ENCODE peak calls at places on chromosomes 6 and 20, in five cellular contexts. One of them, this sample, is unnamed.
A peak's percentile ranks its signal among the peaks of the same experiment; 100 is the strongest.

GRCh38 chr6:56043076-56043475 is 167.7 kb upstream of the BMP5 start:
- DNase-seq in OCI-LY7: no peak
- DNase-seq in lower lobe of right lung: no peak
- DNase-seq in K562: no peak
- DNase-seq in hepatocyte: no peak
- DNase-seq in this sample: no peak

GRCh38 chr6:83006270-83006905 is 59.3 kb downstream of the UBE3D start:
- DNase-seq in lower lobe of right lung: no peak
- DNase-seq in OCI-LY7: no peak
- DNase-seq in hepatocyte: no peak
- DNase-seq in K562: no peak
- DNase-seq in this sample: no peak

GRCh38 chr6:25034477-25034876 is 98.7 kb upstream of the RIPOR2 start:
- DNase-seq in OCI-LY7: no peak
- DNase-seq in lower lobe of right lung: no peak
- DNase-seq in K562: no peak
- DNase-seq in hepatocyte: no peak
- DNase-seq in this sample: no peak

GRCh38 chr6:111872521-111873177 is 603 bp downstream of the FYN start:
- DNase-seq in hepatocyte: peak; percentile 61
- DNase-seq in lower lobe of right lung: peak; percentile 46
- DNase-seq in K562: peak; percentile 54
- DNase-seq in OCI-LY7: peak; percentile 52
- DNase-seq in this sample: no peak

GRCh38 chr6:138162104-138162946 is 586 bp downstream of the ARFGEF3 start:
- DNase-seq in OCI-LY7: no peak
- DNase-seq in hepatocyte: peak; percentile 28
- DNase-seq in lower lobe of right lung: peak; percentile 50
- DNase-seq in K562: no peak
- DNase-seq in this sample: no peak

GRCh38 chr20:63696628-63697356 is at the start of gene TNFRSF6B:
- DNase-seq in hepatocyte: no peak
- DNase-seq in lower lobe of right lung: no peak
- DNase-seq in K562: no peak
- DNase-seq in OCI-LY7: no peak
- DNase-seq in this sample: no peak

GRCh38 chr20:22775256-22775655 is 190.9 kb upstream of the FOXA2 start:
- DNase-seq in OCI-LY7: no peak
- DNase-seq in hepatocyte: no peak
- DNase-seq in lower lobe of right lung: no peak
- DNase-seq in K562: no peak
- DNase-seq in this sample: no peak

GRCh38 chr20:17479041-17479657 is 52.0 kb downstream of the BFSP1 start:
- DNase-seq in hepatocyte: no peak
- DNase-seq in OCI-LY7: no peak
- DNase-seq in lower lobe of right lung: no peak
- DNase-seq in K562: no peak
- DNase-seq in this sample: no peak

GRCh38 chr6:105207524-105208269 is 27.9 kb upstream of the POPDC3 start:
- DNase-seq in lower lobe of right lung: no peak
- DNase-seq in hepatocyte: no peak
- DNase-seq in OCI-LY7: no peak
- DNase-seq in K562: no peak
- DNase-seq in this sample: no peak

GRCh38 chr6:37239950-37240713 is 17.4 kb upstream of the TBC1D22B start:
- DNase-seq in hepatocyte: peak; percentile 88
- DNase-seq in K562: peak; percentile 75
- DNase-seq in OCI-LY7: peak; percentile 19
- DNase-seq in lower lobe of right lung: peak; percentile 83
- DNase-seq in this sample: peak; percentile 65

GRCh38 chr6:24524801-24525200 is 30.0 kb downstream of the ALDH5A1 start:
- DNase-seq in hepatocyte: peak; percentile 56
- DNase-seq in lower lobe of right lung: no peak
- DNase-seq in OCI-LY7: peak; percentile 81
- DNase-seq in K562: no peak
- DNase-seq in this sample: peak; percentile 25

GRCh38 chr6:43871933-43872332 is 101.9 kb downstream of the VEGFA start:
- DNase-seq in hepatocyte: no peak
- DNase-seq in OCI-LY7: no peak
- DNase-seq in K562: no peak
- DNase-seq in lower lobe of right lung: no peak
- DNase-seq in this sample: no peak

GRCh38 chr6:16511048-16511660 is 250.1 kb downstream of the ATXN1 start:
- DNase-seq in hepatocyte: peak; percentile 52
- DNase-seq in lower lobe of right lung: no peak
- DNase-seq in K562: peak; percentile 18
- DNase-seq in OCI-LY7: peak; percentile 5
- DNase-seq in this sample: peak; percentile 36

GRCh38 chr20:49787371-49788357 is 25.0 kb upstream of the SLC9A8 start:
- DNase-seq in lower lobe of right lung: no peak
- DNase-seq in K562: no peak
- DNase-seq in OCI-LY7: no peak
- DNase-seq in hepatocyte: no peak
- DNase-seq in this sample: no peak

GRCh38 chr20:32685541-32686529 is 12.1 kb upstream of the C20orf203 start:
- DNase-seq in OCI-LY7: no peak
- DNase-seq in lower lobe of right lung: no peak
- DNase-seq in hepatocyte: peak; percentile 84
- DNase-seq in K562: peak; percentile 25
- DNase-seq in this sample: peak; percentile 82

DNA sequence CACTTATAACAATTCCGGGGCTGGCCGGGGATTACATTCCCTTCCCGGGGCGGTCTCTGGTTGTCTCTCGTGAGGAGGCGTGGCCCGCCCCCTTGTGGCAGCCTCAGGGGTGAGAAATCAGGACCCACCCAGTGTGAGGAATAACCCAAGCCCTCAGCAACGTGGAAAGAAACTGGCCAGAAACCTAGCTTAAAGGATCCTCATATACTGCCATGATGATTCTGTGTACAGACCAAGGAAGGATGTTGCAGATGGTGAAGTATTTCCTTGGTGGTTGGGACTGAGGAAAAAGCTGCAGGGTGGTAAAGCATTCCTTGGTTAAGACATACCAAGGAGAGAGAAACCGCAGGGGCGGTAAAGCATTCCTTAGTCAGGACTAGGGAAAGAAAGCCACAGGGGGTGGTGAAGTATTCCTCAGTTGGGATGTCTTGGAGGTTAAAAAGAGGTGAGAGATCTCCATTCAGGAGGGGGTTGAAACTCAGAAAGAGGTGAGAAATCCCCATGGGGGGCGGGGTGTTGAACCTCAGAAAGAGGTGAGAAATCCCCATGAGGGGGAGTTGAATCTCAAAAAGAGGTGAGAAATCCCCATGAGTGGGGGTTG is 238.2 kb downstream of the RNGTT start:
- DNase-seq in OCI-LY7: peak; percentile 18
- DNase-seq in K562: no peak
- DNase-seq in lower lobe of right lung: no peak
- DNase-seq in hepatocyte: peak; percentile 47
- DNase-seq in this sample: no peak
- TF ChIP-seq CTCF in OCI-LY7: peak; percentile 69
- TF ChIP-seq CTCF in K562: no peak
- TF ChIP-seq CTCF in lower lobe of right lung: no peak
- TF ChIP-seq CTCF in hepatocyte: peak; percentile 37
- TF ChIP-seq CTCF in this sample: no peak

GRCh38 chr20:31684153-31685003 is 38.3 kb downstream of the BCL2L1 start:
- DNase-seq in OCI-LY7: peak; percentile 95
- DNase-seq in lower lobe of right lung: no peak
- DNase-seq in K562: no peak
- DNase-seq in hepatocyte: peak; percentile 7
- DNase-seq in this sample: no peak

GRCh38 chr20:31682352-31682751 is 40.3 kb downstream of the BCL2L1 start:
- DNase-seq in OCI-LY7: no peak
- DNase-seq in lower lobe of right lung: no peak
- DNase-seq in K562: no peak
- DNase-seq in hepatocyte: no peak
- DNase-seq in this sample: no peak

GRCh38 chr20:31681128-31681727 is 41.4 kb downstream of the BCL2L1 start:
- DNase-seq in K562: no peak
- DNase-seq in hepatocyte: no peak
- DNase-seq in lower lobe of right lung: no peak
- DNase-seq in OCI-LY7: no peak
- DNase-seq in this sample: no peak

GRCh38 chr20:31681769-31682168 is 40.9 kb downstream of the BCL2L1 start:
- DNase-seq in OCI-LY7: no peak
- DNase-seq in hepatocyte: no peak
- DNase-seq in lower lobe of right lung: no peak
- DNase-seq in K562: no peak
- DNase-seq in this sample: no peak

DNA sequence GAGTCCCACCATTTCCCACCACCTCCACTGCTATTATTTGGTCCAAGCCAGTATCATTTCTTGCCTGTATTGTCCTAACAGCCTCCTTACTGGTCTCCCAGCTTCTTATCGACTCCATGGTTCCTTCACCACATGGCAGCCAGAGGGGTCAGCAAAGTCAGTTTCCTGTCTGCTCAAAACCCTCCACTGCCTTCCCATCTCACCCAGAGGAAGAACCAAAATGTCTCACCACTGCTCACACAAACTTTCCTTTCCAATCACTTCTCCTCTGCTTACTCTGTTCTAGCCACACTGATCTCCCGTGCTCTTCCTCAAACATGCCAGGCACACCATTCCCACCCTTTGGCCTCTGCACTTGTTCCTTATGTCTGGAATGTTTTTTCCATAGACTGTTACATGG is 39.7 kb downstream of the BCL2L1 start:
- DNase-seq in hepatocyte: no peak
- DNase-seq in OCI-LY7: no peak
- DNase-seq in K562: no peak
- DNase-seq in lower lobe of right lung: no peak
- DNase-seq in this sample: no peak
- H3K27ac ChIP-seq in hepatocyte: no peak overlapping the region
- H3K27ac ChIP-seq in OCI-LY7: peak overlapping the region; percentile 100
- H3K27ac ChIP-seq in K562: peak overlapping the region; percentile 62
- H3K27ac ChIP-seq in lower lobe of right lung: no peak overlapping the region
- H3K27ac ChIP-seq in this sample: peak overlapping the region; percentile 6

GRCh38 chr6:168739381-168739780 is 298.4 kb downstream of the SMOC2 start:
- DNase-seq in hepatocyte: no peak
- DNase-seq in K562: no peak
- DNase-seq in OCI-LY7: no peak
- DNase-seq in lower lobe of right lung: no peak
- DNase-seq in this sample: no peak
- TF ChIP-seq CTCF in hepatocyte: no peak
- TF ChIP-seq CTCF in K562: no peak
- TF ChIP-seq CTCF in OCI-LY7: no peak
- TF ChIP-seq CTCF in lower lobe of right lung: no peak
- TF ChIP-seq CTCF in this sample: no peak

GRCh38 chr20:38485041-38485440 is 12.4 kb downstream of the RALGAPB start:
- DNase-seq in lower lobe of right lung: no peak
- DNase-seq in K562: no peak
- DNase-seq in OCI-LY7: no peak
- DNase-seq in hepatocyte: no peak
- DNase-seq in this sample: no peak

DNA sequence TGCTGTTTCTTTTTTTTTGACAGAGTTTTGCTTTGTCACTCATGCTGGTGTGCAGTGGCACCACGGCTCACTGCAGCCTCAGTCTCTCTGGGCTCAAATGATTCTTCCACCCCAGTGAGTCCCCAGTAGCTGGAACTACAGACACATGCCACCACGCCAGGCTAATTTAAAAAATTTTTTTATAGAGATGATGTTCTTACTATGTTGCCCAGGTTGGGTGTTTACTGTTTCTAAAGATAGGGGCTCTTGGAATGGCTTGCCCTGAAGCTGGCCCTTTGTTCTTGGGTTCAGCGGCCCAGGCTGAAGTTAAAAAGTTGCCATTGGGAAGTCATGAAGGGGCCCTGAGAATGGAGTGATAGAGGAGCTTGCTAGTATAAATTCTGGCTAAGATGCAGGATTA is 16.5 kb downstream of the RALGAPB start:
- DNase-seq in OCI-LY7: no peak
- DNase-seq in hepatocyte: no peak
- DNase-seq in K562: no peak
- DNase-seq in lower lobe of right lung: no peak
- DNase-seq in this sample: no peak
- H3K27ac ChIP-seq in OCI-LY7: no peak overlapping the region
- H3K27ac ChIP-seq in hepatocyte: no peak overlapping the region
- H3K27ac ChIP-seq in K562: no peak overlapping the region
- H3K27ac ChIP-seq in lower lobe of right lung: no peak overlapping the region
- H3K27ac ChIP-seq in this sample: no peak overlapping the region

GRCh38 chr6:85690071-85690470 is 47.4 kb upstream of the SYNCRIP start:
- DNase-seq in K562: no peak
- DNase-seq in lower lobe of right lung: no peak
- DNase-seq in hepatocyte: no peak
- DNase-seq in OCI-LY7: no peak
- DNase-seq in this sample: no peak
- TF ChIP-seq CTCF in K562: no peak
- TF ChIP-seq CTCF in lower lobe of right lung: no peak
- TF ChIP-seq CTCF in hepatocyte: no peak
- TF ChIP-seq CTCF in OCI-LY7: no peak
- TF ChIP-seq CTCF in this sample: no peak

GRCh38 chr20:59318803-59319202 is 18.4 kb downstream of the EDN3 start:
- DNase-seq in K562: no peak
- DNase-seq in lower lobe of right lung: no peak
- DNase-seq in hepatocyte: no peak
- DNase-seq in OCI-LY7: no peak
- DNase-seq in this sample: no peak
- H3K27ac ChIP-seq in K562: no peak overlapping the region
- H3K27ac ChIP-seq in lower lobe of right lung: no peak overlapping the region
- H3K27ac ChIP-seq in hepatocyte: no peak overlapping the region
- H3K27ac ChIP-seq in OCI-LY7: no peak overlapping the region
- H3K27ac ChIP-seq in this sample: no peak overlapping the region

GRCh38 chr6:68313911-68314310 is 321.2 kb upstream of the ADGRB3 start:
- DNase-seq in lower lobe of right lung: no peak
- DNase-seq in K562: no peak
- DNase-seq in OCI-LY7: no peak
- DNase-seq in hepatocyte: no peak
- DNase-seq in this sample: no peak
- TF ChIP-seq CTCF in lower lobe of right lung: peak; percentile 12
- TF ChIP-seq CTCF in K562: peak; percentile 50
- TF ChIP-seq CTCF in OCI-LY7: peak; percentile 19
- TF ChIP-seq CTCF in hepatocyte: peak; percentile 45
- TF ChIP-seq CTCF in this sample: no peak

GRCh38 chr6:33250731-33251130 is 20.9 kb downstream of the VPS52 start:
- DNase-seq in hepatocyte: no peak
- DNase-seq in lower lobe of right lung: no peak
- DNase-seq in OCI-LY7: no peak
- DNase-seq in K562: no peak
- DNase-seq in this sample: no peak
- H3K27ac ChIP-seq in hepatocyte: no peak overlapping the region
- H3K27ac ChIP-seq in lower lobe of right lung: peak overlapping the region; percentile 92
- H3K27ac ChIP-seq in OCI-LY7: no peak overlapping the region
- H3K27ac ChIP-seq in K562: no peak overlapping the region
- H3K27ac ChIP-seq in this sample: peak overlapping the region; percentile 99

GRCh38 chr6:69164564-69165252 is 529.6 kb downstream of the ADGRB3 start:
- DNase-seq in hepatocyte: no peak
- DNase-seq in lower lobe of right lung: no peak
- DNase-seq in OCI-LY7: no peak
- DNase-seq in K562: no peak
- DNase-seq in this sample: peak; percentile 8
- TF ChIP-seq CTCF in hepatocyte: no peak
- TF ChIP-seq CTCF in lower lobe of right lung: no peak
- TF ChIP-seq CTCF in OCI-LY7: peak; percentile 44
- TF ChIP-seq CTCF in K562: peak; percentile 26
- TF ChIP-seq CTCF in this sample: no peak

DNA sequence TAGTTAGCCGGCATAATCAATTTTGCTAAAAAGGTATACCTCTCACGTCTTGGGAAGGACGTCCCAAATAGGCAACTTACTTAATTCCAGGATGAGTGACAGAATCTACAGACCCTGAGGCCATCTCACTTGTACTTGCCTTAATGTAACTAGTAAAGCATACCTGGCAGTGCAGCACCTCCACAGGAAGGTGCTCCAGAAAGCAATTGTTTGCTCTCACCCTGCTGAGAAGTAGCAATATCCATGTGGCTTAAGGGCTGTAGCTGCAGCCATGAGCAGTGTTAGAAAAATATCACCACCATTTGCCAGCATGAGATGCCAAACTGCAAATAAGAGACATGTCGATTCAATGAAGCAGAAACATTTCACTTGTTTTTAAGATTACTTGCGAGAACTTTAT is 151.5 kb downstream of the PRL start:
- DNase-seq in lower lobe of right lung: no peak
- DNase-seq in K562: no peak
- DNase-seq in OCI-LY7: no peak
- DNase-seq in hepatocyte: no peak
- DNase-seq in this sample: no peak
- H3K27ac ChIP-seq in lower lobe of right lung: no peak overlapping the region
- H3K27ac ChIP-seq in K562: no peak overlapping the region
- H3K27ac ChIP-seq in OCI-LY7: no peak overlapping the region
- H3K27ac ChIP-seq in hepatocyte: no peak overlapping the region
- H3K27ac ChIP-seq in this sample: no peak overlapping the region

This sample was measured in RWPE1.